ENCODE peak calls at places on chromosomes 13 and 19, in four cellular contexts. K is cardiac muscle cell, I is uterus, F is GM23338. V is an unnamed sample.

GRCh38 chr19:14565298-14565679 is 6.6 kb downstream of the NDUFB7 start:
- DNase-seq in F (no peak), I (no peak), K (no peak), V (no peak)

GRCh38 chr13:87094646-87095045 is 576.5 kb upstream of the SLITRK5 start:
- DNase-seq in K (peak), F (no peak), I (no peak), V (no peak)

GRCh38 chr19:54147676-54148075 is 10.1 kb downstream of the CNOT3 start:
- DNase-seq in F (no peak), I (no peak), K (peak), V (no peak)

GRCh38 chr19:10976200-10976892 is 15.5 kb downstream of the SMARCA4 start:
- DNase-seq in K (no peak), I (no peak), F (no peak), V (no peak)

GRCh38 chr13:40159736-40160135 is 504.3 kb downstream of the COG6 start:
- DNase-seq in K (no peak), I (no peak), F (no peak), V (no peak)

GRCh38 chr19:19304186-19304975 is 15.9 kb downstream of the SUGP1 start:
- DNase-seq in F (no peak), I (no peak), K (no peak), V (no peak)

GRCh38 chr19:46609511-46610412 is 8.6 kb downstream of the CALM3 start:
- DNase-seq in I (no peak), K (no peak), F (no peak), V (no peak)

GRCh38 chr19:5801796-5802616 is 2.9 kb upstream of the NRTN start:
- DNase-seq in I (no peak), F (peak), K (peak), V (peak)

GRCh38 chr19:47049307-47049700 is 880 bp upstream of the TMEM160 start:
- DNase-seq in I (no peak), F (peak), K (peak), V (no peak)

GRCh38 chr19:40716031-40716654 is 543 bp downstream of the COQ8B start:
- DNase-seq in F (no peak), I (peak), K (no peak), V (no peak)

GRCh38 chr13:60562081-60562764 is 165.2 kb downstream of the TDRD3 start:
- DNase-seq in F (no peak), K (peak), I (no peak), V (no peak)

GRCh38 chr13:106314417-106314816 is 221.0 kb downstream of the EFNB2 start:
- DNase-seq in I (no peak), K (no peak), F (peak), V (no peak)

GRCh38 chr13:26425439-26426358 is 131.8 kb upstream of the WASF3 start:
- DNase-seq in F (no peak), I (peak), K (no peak), V (no peak)

GRCh38 chr19:39324242-39324842 is 3.7 kb upstream of the LRFN1 start:
- DNase-seq in F (no peak), I (no peak), K (no peak), V (no peak)

GRCh38 chr13:97653741-97654140 is 219.8 kb downstream of the RAP2A start:
- DNase-seq in I (no peak), F (no peak), K (peak), V (no peak)

GRCh38 chr19:45100797-45101196 is 7.8 kb downstream of the PPP1R37 start:
- DNase-seq in F (no peak), K (no peak), I (no peak), V (no peak)

GRCh38 chr19:31448221-31448657 is 99.0 kb upstream of the TSHZ3 start:
- DNase-seq in K (peak), F (no peak), I (peak), V (no peak)

GRCh38 chr19:1945899-1946298 is 4.9 kb downstream of the CSNK1G2 start:
- DNase-seq in K (peak), I (peak), F (peak), V (peak)

GRCh38 chr19:22331521-22331920 is 45.3 kb downstream of the ZNF729 start:
- DNase-seq in I (no peak), F (no peak), K (no peak), V (no peak)

GRCh38 chr19:43430142-43430710 is 15.5 kb downstream of the TEX101 start:
- DNase-seq in I (no peak), K (no peak), F (peak), V (no peak)

GRCh38 chr19:6588508-6589345 is 2.2 kb downstream of the CD70 start:
- DNase-seq in K (no peak), I (no peak), F (peak), V (no peak)

GRCh38 chr13:55013051-55013450 is 1984.4 kb downstream of the OLFM4 start:
- DNase-seq in I (no peak), K (no peak), F (peak), V (no peak)

DNA sequence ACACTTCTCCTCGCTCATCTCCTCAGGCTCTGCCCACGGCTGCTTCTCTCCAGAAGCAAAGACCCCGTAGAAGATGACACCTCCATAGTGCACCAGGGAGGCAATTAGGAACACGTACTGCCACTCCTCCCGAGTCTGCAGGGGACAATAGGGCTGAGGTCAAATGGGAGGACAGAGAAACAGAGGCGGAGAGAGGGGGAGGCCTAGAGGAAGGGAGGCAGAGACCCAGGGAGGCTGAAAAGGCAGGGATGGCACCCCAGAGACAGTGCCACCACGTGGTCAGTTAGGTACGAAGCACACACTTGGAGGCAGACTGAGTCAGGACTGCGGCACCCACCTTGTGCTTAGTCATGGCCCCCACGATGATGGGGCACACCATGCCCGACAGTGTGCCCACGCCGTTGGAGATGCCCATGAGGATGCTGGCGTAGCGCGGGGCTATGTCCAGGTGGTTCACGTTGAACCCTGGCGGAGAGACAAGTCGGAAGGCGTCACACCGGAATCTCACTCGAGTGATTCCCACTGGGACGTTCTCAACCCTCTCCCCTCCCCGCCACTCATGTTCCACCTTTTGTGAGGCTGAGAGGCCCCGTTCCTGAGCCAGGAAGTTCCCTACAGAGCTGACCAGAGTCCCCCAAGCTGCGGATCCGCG is 5.6 kb downstream of the GFY start:
- DNase-seq in K (no peak), I (no peak), F (no peak), V (no peak)
- TF ChIP-seq CTCF in K (peak), I (no peak), F (peak), V (peak)

GRCh38 chr19:4304509-4305252 is at the start of gene FSD1:
- DNase-seq in F (peak), K (peak), I (no peak), V (peak)
- TF ChIP-seq CTCF in F (no peak), K (no peak), I (no peak), V (no peak)

DNA sequence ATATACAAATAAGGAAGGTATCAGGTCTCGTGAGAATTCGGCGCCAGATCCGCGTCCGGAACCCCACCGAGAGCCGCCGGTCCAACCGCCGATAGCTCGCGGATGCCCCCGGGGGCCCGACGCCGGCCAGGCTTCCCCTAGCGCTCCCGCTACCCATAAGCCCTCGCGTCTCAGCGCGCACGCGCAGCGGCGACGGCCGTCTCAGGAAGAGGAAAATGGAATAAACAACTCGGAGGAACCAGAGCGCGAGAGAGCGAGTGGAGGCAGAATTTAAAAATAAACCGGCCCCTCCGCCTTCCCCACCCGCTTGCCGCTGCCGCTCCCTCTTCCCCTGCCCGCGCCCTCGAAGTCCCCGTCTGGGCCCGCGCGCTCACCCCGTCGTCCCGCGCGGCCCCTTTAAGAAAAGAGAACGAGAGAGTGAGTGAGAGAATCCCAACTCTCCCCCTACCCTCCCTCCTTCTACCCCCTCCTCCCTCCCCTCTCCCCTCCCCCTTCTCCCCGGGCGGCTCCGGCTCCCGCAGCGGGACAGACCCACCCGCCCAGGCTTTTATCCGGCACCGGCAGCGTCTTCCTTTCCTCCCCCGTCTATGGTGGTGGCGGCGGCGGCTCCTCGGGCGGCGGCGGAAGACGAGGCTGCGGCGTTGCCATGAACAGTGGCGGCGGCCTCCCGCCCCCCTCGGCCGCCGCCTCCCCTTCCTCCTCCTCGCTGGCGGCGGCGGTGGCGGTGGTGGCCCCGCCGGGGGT is at the start of gene PAN3:
- DNase-seq in K (peak), F (peak), I (peak), V (peak)
- TF ChIP-seq CTCF in K (peak), F (no peak), I (peak), V (no peak)

GRCh38 chr13:33761744-33762143 is 56.2 kb upstream of the RFC3 start:
- DNase-seq in F (peak), K (peak), I (no peak), V (peak)
- TF ChIP-seq CTCF in F (peak), K (no peak), I (no peak), V (peak)

GRCh38 chr19:58380037-58380735 is 644 bp downstream of the ZNF837 start:
- DNase-seq in I (no peak), K (no peak), F (no peak), V (no peak)
- TF ChIP-seq CTCF in I (no peak), K (no peak), F (no peak), V (no peak)

GRCh38 chr13:25267715-25268114 is 19.6 kb downstream of the MTMR6 start:
- DNase-seq in F (no peak), I (no peak), K (peak), V (no peak)
- TF ChIP-seq CTCF in F (no peak), I (no peak), K (peak), V (no peak)

V was measured in neural crest cell.